ENCODE peak calls at places on chromosomes 11 and 22, in ten cellular contexts. E is body of pancreas, W is colonic mucosa, J is GM23248, H is SJCRH30, Q is lung, B is SJSA1, M is fibroblast of lung, I is heart left ventricle, Y is neuronal stem cell. G is an unnamed sample. For H3K27me3, the result is how much of the 10 kb centered on the place peaks cover.

GRCh38 chr11:62461740-62462522 is 43.1 kb downstream of the SCGB1A1 start:
- DNase-seq in E (no peak), J (peak), W (no peak), M (peak), B (no peak), H (no peak), Q (no peak), I (no peak), Y (no peak), G (no peak)

GRCh38 chr22:43288378-43288777 is 54.8 kb downstream of the SCUBE1 start:
- DNase-seq in W (no peak), M (no peak), J (no peak), Q (no peak), H (no peak), E (no peak), Y (no peak), I (no peak), B (no peak), G (no peak)

GRCh38 chr11:22430286-22430685 is 92.1 kb downstream of the SLC17A6 start:
- DNase-seq in W (no peak), Y (no peak), E (no peak), H (no peak), Q (no peak), M (peak), B (no peak), I (no peak), J (peak), G (no peak)

GRCh38 chr11:134363161-134363560 is 31.4 kb downstream of the GLB1L2 start:
- DNase-seq in E (no peak), Y (no peak), B (no peak), J (no peak), W (no peak), I (peak), Q (no peak), H (no peak), M (no peak), G (no peak)

GRCh38 chr11:88103337-88104206 is 71.7 kb downstream of the RAB38 start:
- DNase-seq in H (peak), B (peak), Q (peak), J (peak), E (peak), Y (peak), M (peak), W (peak), I (no peak), G (no peak)

GRCh38 chr11:64592234-64592615 is 1.2 kb downstream of the SLC22A12 start:
- DNase-seq in B (no peak), W (no peak), Q (no peak), I (no peak), M (no peak), J (no peak), H (no peak), Y (no peak), E (no peak), G (no peak)

GRCh38 chr22:43397766-43398165 is 14.0 kb upstream of the MPPED1 start:
- DNase-seq in E (no peak), H (no peak), Y (no peak), J (no peak), Q (no peak), W (no peak), B (no peak), I (no peak), M (no peak), G (no peak)

GRCh38 chr11:75311858-75312288 is 39.6 kb downstream of the ARRB1 start:
- DNase-seq in W (peak), Y (no peak), E (peak), H (peak), M (peak), Q (peak), J (peak), I (peak), B (no peak), G (peak)

GRCh38 chr11:35337136-35337918 is 82.0 kb downstream of the SLC1A2 start:
- DNase-seq in Q (no peak), B (peak), W (no peak), M (peak), I (no peak), E (peak), J (peak), Y (no peak), H (peak), G (no peak)

GRCh38 chr11:2777396-2777795 is 77.6 kb upstream of the KCNQ1OT1 start:
- DNase-seq in W (peak), Y (no peak), M (peak), B (peak), I (peak), E (peak), J (peak), Q (peak), H (peak), G (peak)

GRCh38 chr11:115501895-115502589 is 2.2 kb downstream of the CADM1 start:
- DNase-seq in Q (no peak), W (no peak), M (peak), H (no peak), B (no peak), I (no peak), E (no peak), Y (peak), J (no peak), G (no peak)

GRCh38 chr11:85279267-85279666 is 347.9 kb downstream of the DLG2 start:
- DNase-seq in M (no peak), Y (no peak), W (no peak), H (no peak), J (no peak), I (no peak), E (no peak), Q (no peak), B (no peak), G (no peak)

GRCh38 chr11:128790200-128790599 is 76.9 kb downstream of the KCNJ1 start:
- DNase-seq in J (peak), Q (no peak), E (peak), I (peak), W (no peak), M (peak), Y (no peak), B (no peak), H (peak), G (peak)

GRCh38 chr11:2582436-2582931 is 117.3 kb downstream of the KCNQ1OT1 start:
- DNase-seq in E (peak), H (no peak), B (peak), Q (no peak), I (peak), J (no peak), W (no peak), Y (no peak), M (no peak), G (no peak)

GRCh38 chr11:41281131-41281742 is 178.2 kb downstream of the LRRC4C start:
- DNase-seq in W (no peak), H (no peak), Q (no peak), I (no peak), J (peak), Y (no peak), B (no peak), E (no peak), M (peak), G (no peak)

GRCh38 chr11:12864316-12865156 is 144.6 kb upstream of the RASSF10 start:
- DNase-seq in Q (no peak), E (peak), I (no peak), M (peak), Y (peak), H (no peak), W (no peak), J (peak), B (peak), G (no peak)

GRCh38 chr22:36386351-36386899 is 1.3 kb downstream of the MYH9 start:
- DNase-seq in H (peak), W (peak), Q (no peak), E (no peak), J (peak), M (peak), B (no peak), I (peak), Y (no peak), G (peak)

GRCh38 chr11:113991170-113991569 is 16.3 kb downstream of the HTR3A start:
- DNase-seq in E (peak), Q (no peak), B (no peak), M (peak), H (peak), I (no peak), Y (peak), J (peak), W (no peak), G (no peak)

GRCh38 chr11:46916669-46917108 is 1.7 kb downstream of the LRP4 start:
- DNase-seq in J (peak), E (peak), B (peak), Y (no peak), M (peak), W (peak), I (peak), Q (no peak), H (peak), G (no peak)

GRCh38 chr11:118530180-118530682 is 761 bp upstream of the TMEM25 start:
- DNase-seq in E (peak), I (no peak), B (no peak), H (peak), M (peak), W (peak), J (peak), Q (no peak), Y (no peak), G (no peak)

GRCh38 chr11:119721129-119722120 is 7.6 kb downstream of the NECTIN1 start:
- DNase-seq in W (peak), I (peak), Q (no peak), H (peak), Y (peak), E (peak), J (peak), B (no peak), M (peak), G (no peak)

GRCh38 chr11:106172389-106172991 is 95.0 kb downstream of the AASDHPPT start:
- DNase-seq in J (peak), H (peak), M (no peak), Q (no peak), W (no peak), B (no peak), Y (no peak), I (no peak), E (no peak), G (no peak)

GRCh38 chr11:94728541-94728940 is 39.6 kb upstream of the AMOTL1 start:
- DNase-seq in E (no peak), J (peak), B (no peak), Y (no peak), M (peak), H (no peak), I (no peak), Q (no peak), W (no peak), G (no peak)

GRCh38 chr11:18731949-18732821 is 6.2 kb upstream of the IGSF22 start:
- DNase-seq in Y (peak), Q (no peak), B (no peak), E (peak), H (peak), M (peak), J (peak), I (no peak), W (peak), G (peak)

GRCh38 chr22:50118557-50119168 is 28.9 kb downstream of the MOV10L1 start:
- DNase-seq in J (peak), H (peak), B (peak), Y (no peak), E (peak), I (peak), Q (peak), W (no peak), M (peak), G (no peak)

GRCh38 chr11:34654491-34655334 is 33.8 kb downstream of the EHF start:
- DNase-seq in I (peak), Q (peak), E (peak), H (no peak), M (peak), B (no peak), Y (no peak), W (no peak), J (peak), G (peak)

GRCh38 chr22:39353346-39353745 is 3.6 kb downstream of the SYNGR1 start:
- DNase-seq in W (no peak), B (no peak), Q (no peak), H (no peak), Y (no peak), I (no peak), E (no peak), M (peak), J (peak), G (no peak)

GRCh38 chr11:129530154-129530895 is 154.7 kb downstream of the BARX2 start:
- DNase-seq in J (no peak), Y (no peak), Q (no peak), I (no peak), E (peak), H (no peak), W (no peak), B (no peak), M (no peak), G (peak)

GRCh38 chr22:27370281-27370680 is 431.3 kb downstream of the MN1 start:
- DNase-seq in M (no peak), Y (no peak), W (no peak), H (no peak), I (no peak), E (no peak), Q (peak), J (no peak), B (no peak), G (no peak)

GRCh38 chr22:30564766-30565118 is 9.7 kb downstream of the GAL3ST1 start:
- DNase-seq in H (no peak), Q (no peak), M (no peak), B (no peak), W (no peak), Y (no peak), I (no peak), E (no peak), J (no peak), G (no peak)

GRCh38 chr22:29499852-29500251 is 19.8 kb downstream of the NEFH start:
- DNase-seq in J (no peak), M (no peak), W (no peak), E (no peak), I (no peak), Y (no peak), H (no peak), B (no peak), Q (no peak), G (no peak)

GRCh38 chr11:1011320-1011698 is 25.2 kb downstream of the MUC6 start:
- DNase-seq in J (no peak), B (no peak), Q (no peak), I (no peak), H (no peak), Y (no peak), W (no peak), E (peak), M (no peak), G (no peak)

GRCh38 chr22:22210375-22210774 is 34.2 kb upstream of the VPREB1 start:
- DNase-seq in E (no peak), H (no peak), W (no peak), I (no peak), J (peak), Y (no peak), Q (no peak), B (peak), M (peak), G (no peak)

GRCh38 chr11:90512846-90513245 is 290.0 kb upstream of the CHORDC1 start:
- DNase-seq in Q (no peak), I (no peak), M (no peak), Y (no peak), E (no peak), B (no peak), J (no peak), H (no peak), W (no peak), G (no peak)

GRCh38 chr11:119709638-119710346 is 19.2 kb downstream of the NECTIN1 start:
- DNase-seq in E (peak), I (no peak), B (no peak), Y (peak), W (no peak), Q (no peak), M (peak), J (no peak), H (peak), G (peak)

GRCh38 chr11:111978028-111978771 is 41.1 kb downstream of the DIXDC1 start:
- DNase-seq in H (peak), I (peak), M (peak), E (peak), Y (peak), W (peak), B (peak), Q (no peak), J (peak), G (peak)
- H3K27ac ChIP-seq in H (no peak), I (peak), M (no peak), E (no peak), Y (no peak), W (peak), B (no peak), Q (peak), J (peak), G (peak)

GRCh38 chr11:5235364-5236095 is 1.2 kb upstream of the HBD start:
- DNase-seq in B (no peak), M (no peak), Q (no peak), E (no peak), H (no peak), I (no peak), Y (no peak), J (no peak), W (no peak), G (no peak)

GRCh38 chr11:5233268-5233667 is 1.0 kb downstream of the HBD start:
- DNase-seq in B (no peak), Y (no peak), H (no peak), W (no peak), I (no peak), E (no peak), J (no peak), Q (no peak), M (no peak), G (no peak)

GRCh38 chr11:5237384-5237783 is 3.1 kb upstream of the HBD start:
- DNase-seq in H (no peak), B (no peak), J (no peak), E (no peak), Q (no peak), W (no peak), M (no peak), I (no peak), Y (no peak), G (no peak)

GRCh38 chr11:5232150-5232549 is 2.1 kb downstream of the HBD start:
- DNase-seq in M (no peak), I (no peak), E (no peak), J (no peak), H (no peak), W (no peak), Q (no peak), B (no peak), Y (no peak), G (no peak)

DNA sequence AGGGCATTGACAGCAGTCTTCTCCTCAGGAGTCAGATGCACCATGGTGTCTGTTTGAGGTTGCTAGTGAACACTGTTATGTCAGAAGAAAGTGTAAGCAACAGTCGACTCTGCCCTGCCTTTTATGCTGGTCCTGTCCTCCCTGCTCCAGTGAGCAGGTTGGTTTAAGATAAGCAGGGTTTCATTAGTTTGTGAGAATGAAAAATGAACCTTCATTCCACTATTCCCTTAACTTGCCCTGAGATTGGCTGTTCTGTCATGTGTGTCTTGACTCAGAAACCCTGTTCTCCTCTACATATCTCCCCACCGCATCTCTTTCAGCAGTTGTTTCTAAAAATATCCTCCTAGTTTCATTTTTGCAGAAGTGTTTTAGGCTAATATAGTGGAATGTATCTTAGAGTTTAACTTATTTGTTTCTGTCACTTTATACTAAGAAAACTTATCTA is at the start of gene HBD:
- DNase-seq in Y (no peak), W (no peak), J (peak), B (no peak), I (no peak), H (no peak), Q (no peak), E (no peak), M (peak), G (no peak)
- H3K4me3 ChIP-seq in Y (no peak), W (no peak), J (peak), B (no peak), I (no peak), H (no peak), Q (no peak), E (no peak), M (no peak), G (no peak)

GRCh38 chr11:44334356-44335004 is 24.5 kb upstream of the ALX4 start:
- DNase-seq in W (no peak), Y (no peak), H (peak), E (no peak), M (no peak), I (no peak), J (no peak), B (no peak), Q (no peak), G (no peak)
- H3K27me3 ChIP-seq in W (under half), Y (under half), H (under half), E (under half), M (under half), I (half or more), J (half or more), B (under half), Q (under half), G (half or more)

GRCh38 chr11:126281666-126282175 is 1.2 kb upstream of the TIRAP start:
- DNase-seq in B (no peak), I (no peak), Y (no peak), J (no peak), W (no peak), M (no peak), Q (no peak), E (no peak), H (no peak), G (no peak)

GRCh38 chr11:126282361-126282741 is 542 bp upstream of the TIRAP start:
- DNase-seq in Y (no peak), M (peak), J (peak), E (peak), W (peak), B (no peak), I (peak), Q (peak), H (peak), G (peak)

GRCh38 chr11:126280595-126280994 is 2.3 kb upstream of the TIRAP start:
- DNase-seq in H (no peak), Q (no peak), Y (no peak), J (no peak), I (peak), B (no peak), E (no peak), M (no peak), W (no peak), G (no peak)

GRCh38 chr11:126282742-126283591 is at the start of gene TIRAP:
- DNase-seq in I (peak), H (peak), B (peak), Q (peak), Y (no peak), J (peak), W (peak), M (peak), E (peak), G (peak)

GRCh38 chr11:126281245-126281644 is 1.6 kb upstream of the TIRAP start:
- DNase-seq in J (no peak), Q (peak), H (no peak), B (no peak), I (no peak), E (no peak), W (no peak), M (no peak), Y (no peak), G (no peak)
- H3K27ac ChIP-seq in J (no peak), Q (no peak), H (no peak), B (no peak), I (no peak), E (no peak), W (no peak), M (no peak), Y (no peak), G (no peak)

G was measured in dorsolateral prefrontal cortex.